ENCODE peak calls at places on chromosomes 11 and 22, in ten cellular contexts. T is stimulated activated CD4-positive, alpha-beta T cell treated with anti-CD3 and anti-CD28 coated beads, Interleukin-2, amount 100 ng/mL, for 48 hours; I is RPMI7951; X is GM23248; U is upper lobe of right lung; P is SHP77 treated with DMSO at 0.1 percent for 48 hours; S is activated CD4-positive, alpha-beta T cell treated with anti-CD3 and anti-CD28 coated beads for 48 hours; M is activated CD4-positive, CD25-positive, alpha-beta regulatory T cell treated with anti-CD3 and anti-CD28 coated beads, Interleukin-2, amount 50 U/mL, for 72 hours; K is WTC11; N is iPS DF 6.9. F is an unnamed sample.

GRCh38 chr11:34915136-34916013 is 804 bp downstream of the APIP start:
- DNase-seq in T (no peak), I (peak), X (peak), U (no peak), P (no peak), S (no peak), M (no peak), K (no peak), N (no peak), F (peak)

GRCh38 chr22:20762233-20762796 is 11.6 kb upstream of the SERPIND1 start:
- DNase-seq in T (no peak), I (no peak), X (no peak), U (no peak), P (no peak), S (no peak), M (no peak), K (no peak), N (no peak), F (no peak)

GRCh38 chr22:29308148-29308790 is 1.8 kb downstream of the GAS2L1 start:
- DNase-seq in T (no peak), I (no peak), X (no peak), U (no peak), P (no peak), S (no peak), M (no peak), K (no peak), N (no peak), F (no peak)

GRCh38 chr11:119363081-119363861 is 16.8 kb upstream of the MFRP start:
- DNase-seq in T (no peak), I (no peak), X (no peak), U (no peak), P (no peak), S (no peak), M (no peak), K (no peak), N (no peak), F (no peak)

GRCh38 chr11:14376920-14377319 is 17.9 kb upstream of the RRAS2 start:
- DNase-seq in T (no peak), I (peak), X (no peak), U (no peak), P (no peak), S (no peak), M (no peak), K (no peak), N (no peak), F (peak)

GRCh38 chr11:58801974-58802545 is 42.4 kb downstream of the GLYATL2 start:
- DNase-seq in T (no peak), I (no peak), X (no peak), U (no peak), P (no peak), S (no peak), M (no peak), K (no peak), N (no peak), F (no peak)

GRCh38 chr22:31122532-31123291 is at the start of gene INPP5J:
- DNase-seq in T (no peak), I (peak), X (peak), U (peak), P (peak), S (no peak), M (no peak), K (peak), N (no peak), F (peak)

GRCh38 chr11:35274909-35275807 is 136.2 kb downstream of the CD44 start:
- DNase-seq in T (no peak), I (peak), X (peak), U (peak), P (peak), S (no peak), M (no peak), K (no peak), N (no peak), F (no peak)

GRCh38 chr11:70944636-70945035 is 307.7 kb downstream of the SHANK2 start:
- DNase-seq in T (no peak), I (no peak), X (no peak), U (no peak), P (no peak), S (no peak), M (no peak), K (no peak), N (no peak), F (no peak)

GRCh38 chr11:117523680-117524079 is 196.0 kb downstream of the CEP164 start:
- DNase-seq in T (no peak), I (no peak), X (peak), U (no peak), P (no peak), S (no peak), M (no peak), K (no peak), N (no peak), F (peak)

GRCh38 chr22:49929553-49929979 is 11.1 kb downstream of the CRELD2 start:
- DNase-seq in T (peak), I (no peak), X (peak), U (peak), P (no peak), S (peak), M (peak), K (peak), N (no peak), F (no peak)

GRCh38 chr11:124676386-124676785 is 2.7 kb downstream of the SPA17 start:
- DNase-seq in T (no peak), I (peak), X (peak), U (no peak), P (no peak), S (no peak), M (no peak), K (no peak), N (no peak), F (peak)

GRCh38 chr22:44700456-44700855 is 1.5 kb upstream of the PRR5 start:
- DNase-seq in T (no peak), I (no peak), X (no peak), U (no peak), P (no peak), S (no peak), M (no peak), K (no peak), N (no peak), F (no peak)

GRCh38 chr11:72823105-72823804 is 9.0 kb downstream of the ATG16L2 start:
- DNase-seq in T (no peak), I (no peak), X (no peak), U (peak), P (no peak), S (no peak), M (no peak), K (no peak), N (no peak), F (no peak)

GRCh38 chr22:29443452-29443851 is 5.1 kb downstream of the RFPL1 start:
- DNase-seq in T (no peak), I (peak), X (no peak), U (no peak), P (no peak), S (no peak), M (no peak), K (no peak), N (no peak), F (no peak)

GRCh38 chr22:21038405-21038804 is 6.0 kb upstream of the SLC7A4 start:
- DNase-seq in T (no peak), I (peak), X (peak), U (no peak), P (no peak), S (no peak), M (no peak), K (no peak), N (no peak), F (peak)

F was measured in iris pigment epithelial cell.